ENCODE peak calls at places on chromosomes 16 and 17, in ten cellular contexts. C, G, N, I, D, S, B, W, H and L are unnamed samples.

GRCh38 chr17:3030096-3030495 is 33.3 kb downstream of the OR1D5 start:
- DNase-seq in B (no peak), H (peak), G (no peak), N (no peak), W (peak), I (no peak), S (peak), C (no peak), D (peak), L (peak)

GRCh38 chr17:38925263-38925995 is at the start of gene LASP1NB:
- DNase-seq in W (peak), H (peak), D (peak), G (no peak), B (no peak), N (no peak), C (no peak), I (no peak), S (no peak), L (peak)

GRCh38 chr16:84505249-84506156 is 1.0 kb upstream of the MEAK7 start:
- DNase-seq in N (peak), D (no peak), I (no peak), H (no peak), W (peak), S (no peak), B (no peak), C (no peak), G (no peak), L (no peak)

GRCh38 chr17:49995055-49995738 is at the start of gene DLX3:
- DNase-seq in I (peak), B (peak), D (peak), C (peak), S (no peak), H (peak), W (peak), N (no peak), G (peak), L (peak)

GRCh38 chr17:17151541-17151940 is 54.6 kb downstream of the PLD6 start:
- DNase-seq in G (no peak), W (no peak), D (no peak), C (no peak), I (peak), N (no peak), H (peak), S (no peak), B (no peak), L (peak)

GRCh38 chr16:70579648-70580630 is 56.3 kb downstream of the SF3B3 start:
- DNase-seq in C (no peak), W (peak), G (no peak), I (no peak), B (peak), S (no peak), N (no peak), D (peak), H (no peak), L (no peak)

GRCh38 chr17:36749493-36749892 is 148.1 kb downstream of the MRM1 start:
- DNase-seq in G (no peak), D (no peak), N (no peak), B (no peak), C (no peak), W (no peak), S (no peak), I (no peak), H (no peak), L (no peak)

GRCh38 chr16:14667347-14668266 is 26.5 kb downstream of the PLA2G10 start:
- DNase-seq in I (no peak), S (no peak), G (no peak), W (no peak), H (no peak), C (no peak), D (no peak), B (no peak), N (no peak), L (no peak)

GRCh38 chr16:14334366-14335105 is 263.4 kb downstream of the MRTFB start:
- DNase-seq in G (peak), C (no peak), N (no peak), S (peak), I (peak), D (no peak), B (no peak), W (no peak), H (no peak), L (no peak)

GRCh38 chr16:87740441-87740840 is 25.3 kb downstream of the KLHDC4 start:
- DNase-seq in I (no peak), D (no peak), W (no peak), B (no peak), H (peak), S (no peak), G (no peak), C (no peak), N (no peak), L (peak)

GRCh38 chr16:87074635-87075318 is 242.4 kb downstream of the C16orf95 start:
- DNase-seq in S (no peak), N (no peak), W (no peak), I (no peak), C (no peak), D (no peak), G (no peak), H (no peak), B (no peak), L (peak)

GRCh38 chr16:60419859-60420258 is 1616.4 kb downstream of the CDH8 start:
- DNase-seq in W (no peak), S (no peak), B (no peak), G (no peak), N (no peak), I (no peak), D (no peak), C (no peak), H (no peak), L (no peak)

GRCh38 chr17:32007463-32008298 is 498 bp downstream of the LRRC37B start:
- DNase-seq in H (peak), D (peak), S (no peak), C (no peak), W (no peak), G (no peak), B (no peak), N (peak), I (no peak), L (peak)

GRCh38 chr17:77435272-77436057 is 294.7 kb downstream of the SEC14L1 start:
- DNase-seq in B (no peak), D (no peak), W (no peak), I (no peak), C (no peak), N (no peak), H (no peak), S (no peak), G (no peak), L (no peak)

GRCh38 chr17:77436058-77436442 is 295.3 kb downstream of the SEC14L1 start:
- DNase-seq in W (no peak), I (no peak), C (no peak), D (peak), S (no peak), N (no peak), H (peak), G (no peak), B (peak), L (no peak)

GRCh38 chr17:77437747-77438146 is 297.0 kb downstream of the SEC14L1 start:
- DNase-seq in D (no peak), I (no peak), G (no peak), B (no peak), C (no peak), W (no peak), N (peak), S (no peak), H (no peak), L (no peak)

GRCh38 chr17:77437017-77437416 is 296.2 kb downstream of the SEC14L1 start:
- DNase-seq in N (peak), H (peak), C (no peak), G (peak), W (no peak), D (peak), B (peak), I (no peak), S (no peak), L (peak)

GRCh38 chr17:77436481-77436880 is 295.7 kb downstream of the SEC14L1 start:
- DNase-seq in H (no peak), W (no peak), N (no peak), D (no peak), S (no peak), G (no peak), B (no peak), I (no peak), C (no peak), L (no peak)
- H3K4me3 ChIP-seq in H (peak), W (no peak), N (no peak), D (peak), S (no peak), G (no peak), B (peak), I (no peak), C (no peak), L (no peak)

GRCh38 chr17:13025687-13026086 is 7.9 kb upstream of the ELAC2 start:
- DNase-seq in I (no peak), D (no peak), B (no peak), W (no peak), S (no peak), H (no peak), G (no peak), N (no peak), C (no peak), L (no peak)

GRCh38 chr17:13027246-13027645 is 9.4 kb upstream of the ELAC2 start:
- DNase-seq in I (no peak), G (no peak), W (no peak), H (peak), D (no peak), N (no peak), C (no peak), S (no peak), B (no peak), L (no peak)

GRCh38 chr17:13025264-13025627 is 7.4 kb upstream of the ELAC2 start:
- DNase-seq in S (no peak), B (no peak), I (no peak), G (no peak), C (no peak), D (no peak), W (no peak), H (no peak), N (no peak), L (no peak)

GRCh38 chr17:13024526-13025263 is 6.9 kb upstream of the ELAC2 start:
- DNase-seq in W (peak), D (peak), I (no peak), H (peak), N (peak), C (no peak), G (no peak), B (no peak), S (no peak), L (peak)

DNA sequence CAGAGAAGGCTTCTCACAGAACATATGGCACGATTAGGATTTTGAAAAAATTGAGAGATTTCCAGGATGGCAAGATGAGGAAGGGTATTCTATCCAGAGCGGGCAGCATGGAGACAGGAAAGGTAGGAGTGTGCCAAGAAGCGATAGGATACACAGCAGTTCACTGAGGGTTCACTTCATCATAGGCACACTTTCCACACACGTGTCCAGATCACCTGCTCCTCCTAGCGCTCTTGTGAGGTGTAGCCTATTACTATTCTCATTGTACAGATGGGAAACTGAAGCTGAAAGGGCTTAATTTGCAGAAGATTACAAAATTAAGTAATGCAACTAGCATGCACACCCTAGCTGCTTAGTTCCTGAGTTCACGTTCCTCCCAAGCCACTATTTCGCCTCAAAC is 6.2 kb upstream of the ELAC2 start:
- DNase-seq in G (no peak), C (no peak), W (no peak), B (no peak), H (no peak), I (no peak), N (no peak), D (no peak), S (no peak), L (no peak)
- TF ChIP-seq CTCF in G (no peak), C (no peak), W (no peak), B (no peak), H (no peak), I (no peak), N (no peak), D (no peak), S (no peak), L (no peak)

GRCh38 chr16:10616744-10617640 is 36.6 kb upstream of the EMP2 start:
- DNase-seq in H (peak), B (peak), N (peak), S (no peak), G (no peak), D (peak), W (peak), C (no peak), I (no peak), L (peak)

GRCh38 chr16:10619271-10619849 is 39.0 kb upstream of the EMP2 start:
- DNase-seq in D (peak), H (peak), C (no peak), N (no peak), I (no peak), W (peak), B (peak), S (no peak), G (no peak), L (no peak)

GRCh38 chr16:10617662-10618420 is 37.4 kb upstream of the EMP2 start:
- DNase-seq in S (no peak), G (no peak), I (no peak), H (peak), N (no peak), W (no peak), B (no peak), D (no peak), C (no peak), L (peak)

GRCh38 chr16:10620120-10620519 is 39.7 kb upstream of the EMP2 start:
- DNase-seq in B (no peak), C (no peak), H (no peak), W (no peak), N (no peak), D (no peak), S (no peak), G (no peak), I (no peak), L (no peak)

GRCh38 chr16:10618710-10619209 is 38.4 kb upstream of the EMP2 start:
- DNase-seq in H (no peak), C (no peak), S (no peak), N (no peak), D (no peak), G (no peak), B (no peak), I (no peak), W (no peak), L (no peak)
- H3K4me3 ChIP-seq in H (no peak), C (no peak), S (no peak), N (no peak), D (peak), G (no peak), B (no peak), I (no peak), W (no peak), L (no peak)

GRCh38 chr16:67443299-67443698 is 12.4 kb downstream of the HSD11B2 start:
- DNase-seq in W (peak), C (no peak), G (no peak), I (no peak), D (peak), N (peak), B (peak), H (no peak), S (no peak), L (no peak)

GRCh38 chr16:67445441-67445912 is 14.6 kb downstream of the HSD11B2 start:
- DNase-seq in N (peak), G (no peak), B (peak), W (peak), D (peak), I (no peak), S (no peak), H (no peak), C (no peak), L (no peak)

GRCh38 chr16:67445913-67446907 is 15.3 kb downstream of the HSD11B2 start:
- DNase-seq in N (peak), C (no peak), I (no peak), G (no peak), S (no peak), H (no peak), B (peak), W (no peak), D (peak), L (no peak)

GRCh38 chr16:67445126-67445426 is 14.2 kb downstream of the HSD11B2 start:
- DNase-seq in S (no peak), I (no peak), D (no peak), N (no peak), B (no peak), G (no peak), W (no peak), C (no peak), H (no peak), L (no peak)

GRCh38 chr16:67444259-67445125 is 13.6 kb downstream of the HSD11B2 start:
- DNase-seq in D (no peak), I (no peak), N (no peak), G (no peak), C (no peak), W (no peak), S (no peak), H (peak), B (no peak), L (no peak)
- TF ChIP-seq CTCF in D (no peak), I (no peak), N (no peak), G (no peak), C (no peak), W (no peak), S (no peak), H (no peak), B (no peak), L (no peak)

GRCh38 chr17:43905400-43905984 is 1.8 kb downstream of the MPP2 start:
- DNase-seq in C (no peak), S (no peak), N (no peak), W (no peak), G (no peak), H (no peak), I (no peak), B (no peak), D (no peak), L (no peak)
- H3K4me3 ChIP-seq in C (peak), S (no peak), N (no peak), W (peak), G (no peak), H (peak), I (no peak), B (peak), D (peak), L (no peak)

DNA sequence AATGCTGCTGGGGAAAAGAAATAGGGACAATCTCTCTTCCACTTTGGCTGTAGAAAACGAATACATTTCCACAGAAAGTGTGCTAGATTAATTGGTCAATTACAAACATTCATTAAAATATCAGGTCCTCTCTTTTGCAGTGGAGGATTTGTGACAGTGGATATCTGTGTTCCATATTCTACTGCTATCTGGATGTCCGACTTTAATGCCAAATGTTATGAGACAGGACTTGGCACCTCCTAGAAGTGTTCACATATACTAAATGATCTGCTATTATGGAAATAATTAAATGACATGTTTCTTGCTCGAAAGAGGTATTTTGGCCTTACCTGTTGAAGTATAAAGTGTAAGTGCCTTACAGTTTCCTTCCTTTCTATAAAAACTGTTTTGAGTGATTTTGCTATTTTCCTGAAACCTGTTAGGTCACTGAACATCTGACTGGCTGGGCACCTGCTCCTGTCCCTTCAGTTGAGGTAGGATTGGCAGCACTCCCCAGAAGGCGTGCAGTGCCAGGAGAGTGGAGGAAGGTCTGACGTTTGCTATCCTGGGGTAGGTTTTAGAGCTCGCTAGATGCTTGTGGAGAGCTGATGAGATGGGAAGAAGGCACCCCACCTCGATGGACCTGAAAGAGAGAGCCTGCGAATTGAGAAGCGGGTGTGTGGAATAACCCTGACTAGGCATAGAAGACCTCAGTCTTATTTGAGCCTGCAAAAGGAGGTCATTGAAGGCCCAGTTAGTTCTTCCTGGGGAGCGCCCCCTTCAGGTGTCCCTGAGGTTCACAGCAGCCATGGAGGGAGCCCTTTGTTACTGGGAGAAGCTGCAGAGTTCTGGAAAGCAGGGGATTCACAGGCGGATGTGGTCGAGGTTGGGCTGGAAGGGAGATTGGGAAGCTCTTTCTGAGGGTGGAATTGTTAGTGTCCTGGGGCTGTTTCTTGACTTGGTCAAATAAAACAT is 159.4 kb upstream of the ZNF267 start:
- DNase-seq in I (no peak), G (no peak), D (no peak), N (no peak), B (no peak), W (peak), H (no peak), S (no peak), C (no peak), L (no peak)
- TF ChIP-seq CTCF in I (peak), G (peak), D (peak), N (no peak), B (no peak), W (no peak), H (no peak), S (peak), C (no peak), L (peak)

GRCh38 chr16:30184430-30185140 is 1.2 kb downstream of the CORO1A start:
- DNase-seq in I (no peak), D (peak), G (no peak), C (no peak), N (peak), W (peak), B (peak), S (no peak), H (no peak), L (no peak)
- H3K4me3 ChIP-seq in I (no peak), D (peak), G (peak), C (peak), N (peak), W (peak), B (peak), S (no peak), H (no peak), L (no peak)

GRCh38 chr17:46046957-46047356 is 47.9 kb downstream of the STH start:
- DNase-seq in C (no peak), G (no peak), B (no peak), N (no peak), W (no peak), H (peak), D (no peak), S (no peak), I (no peak), L (no peak)
- TF ChIP-seq CTCF in C (no peak), G (no peak), B (no peak), N (no peak), W (no peak), H (no peak), D (no peak), S (no peak), I (peak), L (no peak)

GRCh38 chr16:30558789-30559377 is 709 bp upstream of the ZNF764 start:
- DNase-seq in B (no peak), C (no peak), D (no peak), S (no peak), N (no peak), W (peak), G (no peak), I (no peak), H (no peak), L (no peak)
- H3K4me3 ChIP-seq in B (peak), C (peak), D (peak), S (no peak), N (peak), W (peak), G (peak), I (peak), H (peak), L (peak)